ENCODE peak calls at places on chromosomes 11 and 22, in nine cellular contexts. E, C, R, H, G, T, B, S and Y are unnamed samples.

GRCh38 chr11:94186342-94187203 is 57.9 kb downstream of the PANX1 start:
- DNase-seq in E (no peak), C (no peak), R (no peak), H (no peak), G (no peak), T (no peak), B (no peak), S (no peak), Y (no peak)

GRCh38 chr22:35915477-35916013 is 113.1 kb downstream of the RBFOX2 start:
- DNase-seq in E (no peak), C (no peak), R (no peak), H (no peak), G (no peak), T (peak; percentile 57), B (no peak), S (peak; percentile 43), Y (no peak)

GRCh38 chr11:2844116-2844515 is 41.5 kb downstream of the CDKN1C start:
- DNase-seq in E (no peak), C (no peak), R (no peak), H (no peak), G (no peak), T (no peak), B (no peak), S (no peak), Y (no peak)

GRCh38 chr11:115453158-115453557 is 51.1 kb downstream of the CADM1 start:
- DNase-seq in E (no peak), C (no peak), R (no peak), H (no peak), G (no peak), T (no peak), B (no peak), S (no peak), Y (no peak)

GRCh38 chr11:45336136-45336535 is 50.0 kb upstream of the SYT13 start:
- DNase-seq in E (no peak), C (no peak), R (no peak), H (no peak), G (no peak), T (no peak), B (no peak), S (no peak), Y (no peak)

GRCh38 chr22:20216863-20217499 is 51.1 kb downstream of the RTN4R start:
- DNase-seq in E (no peak), C (no peak), R (no peak), H (no peak), G (no peak), T (no peak), B (no peak), S (no peak), Y (no peak)

GRCh38 chr11:72685560-72686480 is 11.6 kb upstream of the PDE2A start:
- DNase-seq in E (no peak), C (peak; percentile 49), R (peak; percentile 59), H (no peak), G (no peak), T (no peak), B (no peak), S (peak; percentile 73), Y (no peak)

GRCh38 chr22:20037419-20037818 is 16.5 kb downstream of the TANGO2 start:
- DNase-seq in E (no peak), C (no peak), R (no peak), H (no peak), G (no peak), T (no peak), B (no peak), S (no peak), Y (no peak)

GRCh38 chr11:76588455-76589325 is 81.9 kb downstream of the LRRC32 start:
- DNase-seq in E (no peak), C (peak; percentile 34), R (peak; percentile 60), H (no peak), G (no peak), T (no peak), B (no peak), S (peak; percentile 35), Y (peak; percentile 59)

GRCh38 chr11:14329702-14330101 is 29.3 kb downstream of the RRAS2 start:
- DNase-seq in E (no peak), C (no peak), R (no peak), H (no peak), G (no peak), T (no peak), B (no peak), S (no peak), Y (no peak)

GRCh38 chr11:62340269-62340901 is 3.1 kb downstream of the ASRGL1 start:
- DNase-seq in E (peak; percentile 33), C (peak; percentile 12), R (peak; percentile 61), H (peak; percentile 9), G (peak; percentile 69), T (peak; percentile 38), B (peak; percentile 56), S (peak; percentile 55), Y (peak; percentile 52)

GRCh38 chr22:17655289-17655688 is 16.7 kb downstream of the BCL2L13 start:
- DNase-seq in E (no peak), C (no peak), R (no peak), H (no peak), G (no peak), T (no peak), B (no peak), S (peak; percentile 15), Y (no peak)

GRCh38 chr11:61437496-61437895 is 7.6 kb downstream of the SDHAF2 start:
- DNase-seq in E (no peak), C (no peak), R (no peak), H (no peak), G (no peak), T (no peak), B (no peak), S (no peak), Y (no peak)

GRCh38 chr11:27241316-27242122 is 121.5 kb downstream of the CCDC34 start:
- DNase-seq in E (no peak), C (no peak), R (no peak), H (no peak), G (no peak), T (peak; percentile 80), B (no peak), S (peak; percentile 85), Y (peak; percentile 64)

GRCh38 chr11:121053244-121053643 is 29.3 kb downstream of the TBCEL start:
- DNase-seq in E (no peak), C (no peak), R (no peak), H (no peak), G (no peak), T (no peak), B (no peak), S (no peak), Y (no peak)